ENCODE peak calls at places on chromosomes 1 and 21, in eight cellular contexts. Y is tibial nerve, X is left ventricle myocardium inferior, N is foreskin fibroblast, O is dorsolateral prefrontal cortex, V is left lung, S is GM12865, K is neural progenitor cell. F is an unnamed sample.

GRCh38 chr1:2127181-2128145 is 67.1 kb downstream of the FAAP20 start:
- DNase-seq in X (peak), O (peak), K (no peak), N (no peak), V (peak), Y (no peak), S (no peak), F (no peak)

GRCh38 chr1:117051224-117052064 is 8.7 kb upstream of the TTF2 start:
- DNase-seq in N (no peak), V (no peak), O (no peak), Y (no peak), K (no peak), X (no peak), S (peak), F (peak)

GRCh38 chr1:201348211-201348566 is 29.3 kb downstream of the TNNT2 start:
- DNase-seq in S (peak), K (peak), V (no peak), O (peak), N (peak), Y (no peak), X (no peak), F (peak)

GRCh38 chr1:56123421-56123820 is 455.9 kb downstream of the PLPP3 start:
- DNase-seq in Y (no peak), N (peak), K (no peak), X (no peak), O (no peak), S (no peak), V (no peak), F (no peak)

GRCh38 chr21:28877318-28877884 is 115.3 kb downstream of the LTN1 start:
- DNase-seq in X (no peak), N (no peak), K (no peak), S (no peak), V (no peak), O (no peak), Y (no peak), F (no peak)

GRCh38 chr1:156078728-156079127 is 3.5 kb downstream of the MEX3A start:
- DNase-seq in S (no peak), X (no peak), K (no peak), Y (no peak), N (no peak), O (no peak), V (no peak), F (no peak)

GRCh38 chr1:239896980-239897379 is 194.7 kb upstream of the FMN2 start:
- DNase-seq in Y (no peak), V (no peak), K (no peak), O (no peak), S (no peak), X (no peak), N (no peak), F (no peak)

GRCh38 chr21:20789696-20790095 is 208.5 kb upstream of the NCAM2 start:
- DNase-seq in K (no peak), S (no peak), X (no peak), O (no peak), V (no peak), N (no peak), Y (no peak), F (no peak)

GRCh38 chr1:22287946-22288520 is 145.1 kb upstream of the WNT4 start:
- DNase-seq in Y (no peak), V (no peak), O (no peak), S (no peak), N (no peak), X (no peak), K (no peak), F (no peak)
- TF ChIP-seq CTCF in Y (no peak), V (no peak), O (no peak), S (no peak), N (no peak), X (no peak), K (no peak), F (no peak)

GRCh38 chr21:32088471-32088870 is 190.4 kb downstream of the MIS18A start:
- DNase-seq in Y (no peak), N (no peak), K (no peak), O (no peak), S (no peak), V (no peak), X (no peak), F (no peak)

GRCh38 chr21:32089771-32090170 is 189.1 kb downstream of the MIS18A start:
- DNase-seq in V (no peak), K (no peak), O (no peak), S (no peak), Y (no peak), X (no peak), N (no peak), F (no peak)

GRCh38 chr21:32093758-32094463 is 184.9 kb downstream of the MIS18A start:
- DNase-seq in K (no peak), X (no peak), N (no peak), O (no peak), S (no peak), V (no peak), Y (no peak), F (no peak)

GRCh38 chr21:32087452-32087851 is 191.4 kb downstream of the MIS18A start:
- DNase-seq in Y (no peak), S (no peak), X (no peak), V (no peak), K (no peak), N (no peak), O (no peak), F (no peak)

DNA sequence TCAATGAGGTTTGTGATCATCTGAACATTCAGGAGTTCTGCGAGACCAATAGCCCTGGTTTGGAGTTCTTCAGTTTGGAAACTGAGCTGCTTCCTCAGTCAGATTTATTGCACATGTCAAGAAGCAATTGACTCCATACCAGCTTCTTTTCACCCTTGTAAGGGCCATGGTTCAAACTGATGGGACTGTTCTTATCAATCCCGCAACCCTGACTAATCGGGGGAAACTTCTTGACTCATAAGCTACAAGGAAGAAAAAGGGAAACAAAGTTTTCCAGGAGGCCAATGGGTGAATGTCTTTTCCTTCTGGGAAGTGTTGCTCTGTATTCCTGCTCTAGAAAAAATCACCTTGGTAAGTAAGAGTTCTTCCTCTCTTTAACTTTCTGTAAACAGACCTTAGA is 187.9 kb downstream of the MIS18A start:
- DNase-seq in V (no peak), K (no peak), N (no peak), O (no peak), X (no peak), S (no peak), Y (no peak), F (no peak)
- TF ChIP-seq CTCF in V (no peak), K (no peak), N (no peak), O (no peak), X (no peak), S (no peak), Y (no peak), F (no peak)

GRCh38 chr1:67532452-67533216 is 102.4 kb upstream of the SERBP1 start:
- DNase-seq in O (no peak), Y (no peak), K (peak), V (no peak), N (peak), X (no peak), S (peak), F (peak)

GRCh38 chr1:67534627-67535065 is 104.4 kb upstream of the SERBP1 start:
- DNase-seq in Y (no peak), O (no peak), V (no peak), N (peak), S (no peak), X (no peak), K (no peak), F (no peak)

GRCh38 chr1:67528141-67528540 is 97.9 kb upstream of the SERBP1 start:
- DNase-seq in X (no peak), Y (no peak), N (no peak), O (no peak), V (no peak), K (no peak), S (no peak), F (no peak)

GRCh38 chr1:67525053-67525760 is 95.0 kb upstream of the SERBP1 start:
- DNase-seq in S (no peak), K (no peak), O (no peak), Y (no peak), N (no peak), V (no peak), X (no peak), F (no peak)

DNA sequence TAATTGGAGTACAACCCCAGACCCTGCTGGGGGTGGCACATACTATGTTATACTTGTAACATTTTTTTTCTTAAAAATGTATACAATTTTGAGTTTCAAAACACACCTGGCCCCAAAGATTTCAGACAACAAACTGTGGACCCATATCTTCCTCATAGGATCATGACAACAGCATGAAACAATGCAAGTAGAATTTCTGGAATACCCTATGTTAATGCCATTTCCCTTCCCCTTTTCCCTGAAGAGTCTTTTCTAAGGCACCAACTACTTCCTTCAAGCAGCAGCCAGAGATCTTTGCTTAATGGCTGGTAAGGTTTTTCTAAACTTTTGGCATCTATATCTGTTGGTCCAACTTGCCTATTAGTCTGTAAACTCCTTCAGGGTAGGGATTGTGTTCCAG is 99.9 kb upstream of the SERBP1 start:
- DNase-seq in X (no peak), K (no peak), S (no peak), Y (no peak), N (no peak), O (no peak), V (no peak), F (no peak)
- TF ChIP-seq CTCF in X (no peak), K (no peak), S (no peak), Y (no peak), N (no peak), O (no peak), V (no peak), F (no peak)

DNA sequence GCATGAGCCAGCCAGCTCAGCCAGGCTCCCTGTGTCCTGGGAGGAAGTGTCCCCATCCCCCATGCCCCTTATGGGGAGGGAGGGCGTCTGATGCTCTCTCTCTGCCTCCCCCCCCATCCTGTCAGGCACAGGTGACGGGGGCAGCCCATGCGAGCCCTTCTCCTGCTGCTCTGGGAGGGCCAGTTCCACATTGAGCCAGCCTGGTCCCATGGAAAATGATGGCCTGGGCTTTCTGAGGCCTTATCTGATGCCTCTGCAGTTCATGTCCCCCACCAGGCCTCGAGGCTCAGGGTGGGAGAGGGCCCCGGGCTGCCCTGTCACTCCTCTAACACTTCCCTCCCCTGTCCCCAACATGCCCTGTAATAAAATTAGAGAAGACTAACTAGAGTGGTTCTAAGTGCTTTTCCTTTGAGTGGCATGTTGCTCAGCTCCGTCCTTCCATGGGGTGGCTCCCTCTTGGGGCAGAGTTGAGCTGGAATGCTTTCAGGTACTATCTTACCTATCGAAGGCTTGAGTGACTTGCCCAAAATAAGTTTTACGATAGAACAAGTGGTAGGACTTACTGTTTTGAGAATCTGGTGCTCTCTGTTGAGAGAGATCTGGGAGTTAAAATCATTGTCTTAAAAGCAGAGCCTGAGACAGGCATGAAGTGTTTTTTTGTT is 1.8 kb upstream of the MTFR1L start:
- DNase-seq in S (no peak), K (no peak), V (peak), X (peak), O (no peak), N (no peak), Y (no peak), F (no peak)
- TF ChIP-seq CTCF in S (no peak), K (peak), V (no peak), X (peak), O (no peak), N (peak), Y (no peak), F (no peak)

GRCh38 chr1:29453502-29454240 is 217.3 kb downstream of the PTPRU start:
- DNase-seq in K (peak), V (no peak), S (peak), O (no peak), X (no peak), Y (no peak), N (peak), F (peak)
- TF ChIP-seq CTCF in K (peak), V (no peak), S (peak), O (no peak), X (peak), Y (no peak), N (peak), F (no peak)

GRCh38 chr1:171641076-171641864 is 11.2 kb downstream of the MYOC start:
- DNase-seq in V (no peak), N (no peak), S (no peak), X (no peak), O (no peak), K (peak), Y (no peak), F (no peak)
- TF ChIP-seq CTCF in V (no peak), N (no peak), S (no peak), X (no peak), O (no peak), K (peak), Y (no peak), F (no peak)